ENCODE peak calls at places on chromosome 14, in six cellular contexts. One of them, this sample, is unnamed.

GRCh38 chr14:26888592-26888991 is 290.8 kb upstream of the NOVA1 start:
- DNase-seq in GM12878: no peak
- DNase-seq in SK-N-SH: no peak
- DNase-seq in K562: no peak
- DNase-seq in H1: no peak
- DNase-seq in HepG2: no peak
- DNase-seq in this sample: no peak

GRCh38 chr14:100416921-100417451 is 93.8 kb downstream of the SLC25A47 start:
- DNase-seq in GM12878: no peak
- DNase-seq in HepG2: no peak
- DNase-seq in SK-N-SH: no peak
- DNase-seq in K562: no peak
- DNase-seq in H1: no peak
- DNase-seq in this sample: no peak

GRCh38 chr14:72792051-72792788 is 101.7 kb downstream of the DPF3 start:
- DNase-seq in K562: no peak
- DNase-seq in HepG2: no peak
- DNase-seq in H1: no peak
- DNase-seq in SK-N-SH: no peak
- DNase-seq in GM12878: no peak
- DNase-seq in this sample: no peak

GRCh38 chr14:102205560-102205959 is 65.9 kb downstream of the WDR20 start:
- DNase-seq in K562: no peak
- DNase-seq in SK-N-SH: no peak
- DNase-seq in H1: no peak
- DNase-seq in GM12878: no peak
- DNase-seq in HepG2: no peak
- DNase-seq in this sample: no peak

GRCh38 chr14:59204305-59204704 is 15.8 kb downstream of the DAAM1 start:
- DNase-seq in H1: no peak
- DNase-seq in HepG2: no peak
- DNase-seq in SK-N-SH: no peak
- DNase-seq in GM12878: no peak
- DNase-seq in K562: no peak
- DNase-seq in this sample: no peak

GRCh38 chr14:50984061-50984710 is 39.9 kb upstream of the PYGL start:
- DNase-seq in SK-N-SH: no peak
- DNase-seq in GM12878: no peak
- DNase-seq in HepG2: no peak
- DNase-seq in K562: no peak
- DNase-seq in H1: no peak
- DNase-seq in this sample: no peak

GRCh38 chr14:60247994-60248696 is 876 bp upstream of the PPM1A start:
- DNase-seq in GM12878: peak
- DNase-seq in H1: peak
- DNase-seq in K562: peak
- DNase-seq in SK-N-SH: peak
- DNase-seq in HepG2: peak
- DNase-seq in this sample: peak

GRCh38 chr14:71206766-71207371 is 299.6 kb downstream of the PCNX1 start:
- DNase-seq in HepG2: no peak
- DNase-seq in SK-N-SH: peak
- DNase-seq in GM12878: no peak
- DNase-seq in H1: no peak
- DNase-seq in K562: no peak
- DNase-seq in this sample: no peak

GRCh38 chr14:95784137-95784536 is 70.2 kb upstream of the TCL1A start:
- DNase-seq in GM12878: no peak
- DNase-seq in K562: no peak
- DNase-seq in HepG2: peak
- DNase-seq in H1: no peak
- DNase-seq in SK-N-SH: no peak
- DNase-seq in this sample: no peak

GRCh38 chr14:93481758-93482157 is 51.0 kb downstream of the UNC79 start:
- DNase-seq in GM12878: no peak
- DNase-seq in K562: no peak
- DNase-seq in HepG2: no peak
- DNase-seq in H1: no peak
- DNase-seq in SK-N-SH: no peak
- DNase-seq in this sample: no peak

GRCh38 chr14:99938376-99938775 is 126.8 kb upstream of the EVL start:
- DNase-seq in H1: no peak
- DNase-seq in HepG2: no peak
- DNase-seq in K562: no peak
- DNase-seq in SK-N-SH: no peak
- DNase-seq in GM12878: no peak
- DNase-seq in this sample: no peak

GRCh38 chr14:30935445-30935844 is 61.1 kb downstream of the COCH start:
- DNase-seq in H1: no peak
- DNase-seq in SK-N-SH: no peak
- DNase-seq in GM12878: no peak
- DNase-seq in K562: no peak
- DNase-seq in HepG2: no peak
- DNase-seq in this sample: no peak

GRCh38 chr14:37591941-37592287 is 3.1 kb downstream of the FOXA1 start:
- DNase-seq in GM12878: no peak
- DNase-seq in SK-N-SH: no peak
- DNase-seq in H1: peak
- DNase-seq in HepG2: no peak
- DNase-seq in K562: no peak
- DNase-seq in this sample: no peak

GRCh38 chr14:93789366-93790130 is 1.3 kb upstream of the PRIMA1 start:
- DNase-seq in K562: no peak
- DNase-seq in GM12878: no peak
- DNase-seq in HepG2: no peak
- DNase-seq in SK-N-SH: peak
- DNase-seq in H1: peak
- DNase-seq in this sample: no peak

GRCh38 chr14:106845286-106846087 is 1319.1 kb downstream of the TMEM121 start:
- DNase-seq in SK-N-SH: peak
- DNase-seq in HepG2: peak
- DNase-seq in H1: no peak
- DNase-seq in K562: no peak
- DNase-seq in GM12878: peak
- DNase-seq in this sample: peak

GRCh38 chr14:50920482-50921225 is 23.6 kb downstream of the PYGL start:
- DNase-seq in H1: no peak
- DNase-seq in K562: no peak
- DNase-seq in GM12878: no peak
- DNase-seq in HepG2: peak
- DNase-seq in SK-N-SH: no peak
- DNase-seq in this sample: no peak

GRCh38 chr14:76920572-76921175 is 94.5 kb downstream of the LRRC74A start:
- DNase-seq in GM12878: no peak
- DNase-seq in H1: no peak
- DNase-seq in K562: no peak
- DNase-seq in SK-N-SH: peak
- DNase-seq in HepG2: no peak
- DNase-seq in this sample: no peak

GRCh38 chr14:100533647-100534485 is 53.4 kb downstream of the BEGAIN start:
- DNase-seq in K562: no peak
- DNase-seq in SK-N-SH: peak
- DNase-seq in HepG2: no peak
- DNase-seq in H1: no peak
- DNase-seq in GM12878: no peak
- DNase-seq in this sample: peak

GRCh38 chr14:59359451-59360124 is 105.6 kb downstream of the GPR135 start:
- DNase-seq in SK-N-SH: no peak
- DNase-seq in K562: no peak
- DNase-seq in HepG2: no peak
- DNase-seq in H1: no peak
- DNase-seq in GM12878: peak
- DNase-seq in this sample: peak

GRCh38 chr14:91873476-91874265 is 6.3 kb upstream of the TC2N start:
- DNase-seq in HepG2: no peak
- DNase-seq in GM12878: peak
- DNase-seq in H1: no peak
- DNase-seq in SK-N-SH: no peak
- DNase-seq in K562: no peak
- DNase-seq in this sample: peak

GRCh38 chr14:94411638-94412037 is 23.2 kb upstream of the SERPINA1 start:
- DNase-seq in H1: no peak
- DNase-seq in SK-N-SH: no peak
- DNase-seq in K562: no peak
- DNase-seq in GM12878: no peak
- DNase-seq in HepG2: peak
- DNase-seq in this sample: no peak

DNA sequence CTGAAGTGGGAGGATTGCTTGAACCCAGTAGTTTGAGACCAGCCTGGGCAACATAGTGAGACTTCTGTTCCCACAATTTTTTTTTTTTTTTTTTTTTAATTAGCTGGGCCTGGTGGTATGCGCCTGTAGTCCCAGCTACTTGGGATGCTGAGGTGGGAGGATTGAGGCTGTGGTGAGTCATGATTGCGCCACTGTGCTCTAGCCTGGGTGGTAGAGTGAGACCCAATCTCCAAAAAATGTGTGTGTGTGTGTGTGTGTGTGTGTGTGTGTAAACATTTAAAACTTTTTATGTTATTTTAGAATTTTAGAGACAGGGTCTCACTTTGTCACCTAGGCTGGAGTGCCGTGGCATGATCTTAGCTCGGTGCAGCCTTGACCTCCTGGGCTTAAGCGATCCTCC is 6.8 kb downstream of the PPP1R36 start:
- DNase-seq in K562: no peak
- DNase-seq in GM12878: no peak
- DNase-seq in HepG2: no peak
- DNase-seq in H1: no peak
- DNase-seq in SK-N-SH: no peak
- DNase-seq in this sample: no peak
- TF ChIP-seq GABPA in K562: no peak
- TF ChIP-seq GABPA in GM12878: no peak
- TF ChIP-seq GABPA in HepG2: no peak
- TF ChIP-seq GABPA in H1: no peak
- TF ChIP-seq GABPA in SK-N-SH: no peak
- TF ChIP-seq GABPA in this sample: no peak

GRCh38 chr14:52531481-52531880 is 20.8 kb downstream of the TXNDC16 start:
- DNase-seq in K562: no peak
- DNase-seq in SK-N-SH: no peak
- DNase-seq in GM12878: no peak
- DNase-seq in HepG2: no peak
- DNase-seq in H1: no peak
- DNase-seq in this sample: no peak

GRCh38 chr14:52522033-52522432 is 30.3 kb downstream of the TXNDC16 start:
- DNase-seq in GM12878: no peak
- DNase-seq in HepG2: no peak
- DNase-seq in K562: no peak
- DNase-seq in H1: no peak
- DNase-seq in SK-N-SH: no peak
- DNase-seq in this sample: no peak

DNA sequence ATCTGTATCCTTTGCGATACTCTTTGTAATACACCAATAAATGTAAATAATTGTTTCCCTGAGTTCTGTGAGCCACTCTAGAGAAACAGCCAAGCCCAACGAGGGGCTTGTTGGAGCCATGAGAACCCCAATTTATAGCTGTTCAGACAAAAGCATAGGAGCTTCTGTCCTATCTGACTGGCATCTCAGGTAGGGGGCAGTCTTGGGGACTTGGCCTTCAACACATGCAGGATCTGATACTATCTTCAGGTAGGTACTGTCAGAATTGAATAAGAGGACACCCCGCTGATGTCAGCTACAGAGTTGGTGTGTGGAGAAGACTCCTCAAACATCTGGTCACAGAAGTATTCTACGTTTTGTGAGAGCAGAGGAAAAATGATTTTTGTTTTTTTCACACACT is 25.3 kb downstream of the TXNDC16 start:
- DNase-seq in GM12878: no peak
- DNase-seq in K562: no peak
- DNase-seq in HepG2: no peak
- DNase-seq in H1: no peak
- DNase-seq in SK-N-SH: no peak
- DNase-seq in this sample: no peak
- TF ChIP-seq GABPA in GM12878: no peak
- TF ChIP-seq GABPA in K562: no peak
- TF ChIP-seq GABPA in HepG2: no peak
- TF ChIP-seq GABPA in H1: no peak
- TF ChIP-seq GABPA in SK-N-SH: no peak
- TF ChIP-seq GABPA in this sample: no peak

GRCh38 chr14:32709072-32709471 is 229.6 kb upstream of the NPAS3 start:
- DNase-seq in HepG2: no peak
- DNase-seq in K562: no peak
- DNase-seq in H1: no peak
- DNase-seq in GM12878: no peak
- DNase-seq in SK-N-SH: no peak
- DNase-seq in this sample: no peak

GRCh38 chr14:32706672-32707071 is 232.0 kb upstream of the NPAS3 start:
- DNase-seq in K562: no peak
- DNase-seq in GM12878: no peak
- DNase-seq in HepG2: no peak
- DNase-seq in SK-N-SH: no peak
- DNase-seq in H1: no peak
- DNase-seq in this sample: no peak

GRCh38 chr14:32711103-32711680 is 227.5 kb upstream of the NPAS3 start:
- DNase-seq in GM12878: no peak
- DNase-seq in HepG2: peak
- DNase-seq in H1: no peak
- DNase-seq in SK-N-SH: peak
- DNase-seq in K562: peak
- DNase-seq in this sample: peak

GRCh38 chr14:32710351-32711102 is 228.2 kb upstream of the NPAS3 start:
- DNase-seq in HepG2: no peak
- DNase-seq in GM12878: no peak
- DNase-seq in K562: no peak
- DNase-seq in H1: no peak
- DNase-seq in SK-N-SH: no peak
- DNase-seq in this sample: no peak

GRCh38 chr14:32708134-32708533 is 230.5 kb upstream of the NPAS3 start:
- DNase-seq in H1: no peak
- DNase-seq in K562: no peak
- DNase-seq in HepG2: no peak
- DNase-seq in SK-N-SH: no peak
- DNase-seq in GM12878: no peak
- DNase-seq in this sample: no peak
- TF ChIP-seq GABPA in H1: no peak
- TF ChIP-seq GABPA in K562: no peak
- TF ChIP-seq GABPA in HepG2: no peak
- TF ChIP-seq GABPA in SK-N-SH: no peak
- TF ChIP-seq GABPA in GM12878: no peak
- TF ChIP-seq GABPA in this sample: no peak

DNA sequence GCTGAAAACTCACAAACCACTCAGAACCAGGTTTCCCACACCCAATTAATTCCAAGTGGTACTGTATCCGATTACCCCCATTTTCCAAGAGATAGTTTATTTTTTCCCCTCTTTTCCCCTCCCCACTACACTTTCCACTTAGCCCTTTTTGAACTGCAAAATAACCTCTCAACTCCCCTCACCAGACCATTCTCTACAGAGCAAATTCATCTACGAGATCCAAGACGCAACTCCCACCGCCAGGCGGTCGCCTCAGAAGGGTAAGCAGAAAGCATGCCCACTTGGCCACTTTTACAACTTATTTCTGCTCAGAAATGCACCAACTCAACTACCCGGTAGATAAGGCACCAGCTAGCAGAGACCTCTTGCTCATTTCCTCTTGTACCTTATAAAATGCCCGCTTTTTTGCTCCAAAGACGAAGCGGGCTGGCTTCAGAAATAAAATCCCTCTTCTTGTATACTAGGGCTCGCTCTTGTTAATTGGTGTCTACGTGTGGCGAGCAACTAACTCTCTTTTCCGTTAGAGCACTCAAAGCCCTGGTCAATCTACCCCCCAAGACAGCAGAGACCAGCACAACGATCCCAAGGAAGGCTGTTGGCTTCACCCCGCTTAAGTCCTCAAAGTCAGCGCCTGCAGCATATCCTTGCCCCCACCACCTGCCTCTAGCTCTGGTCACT is 910 bp upstream of the SRP54 start:
- DNase-seq in HepG2: no peak
- DNase-seq in GM12878: no peak
- DNase-seq in H1: no peak
- DNase-seq in K562: no peak
- DNase-seq in SK-N-SH: peak
- DNase-seq in this sample: no peak
- TF ChIP-seq GABPA in HepG2: no peak
- TF ChIP-seq GABPA in GM12878: no peak
- TF ChIP-seq GABPA in H1: no peak
- TF ChIP-seq GABPA in K562: no peak
- TF ChIP-seq GABPA in SK-N-SH: no peak
- TF ChIP-seq GABPA in this sample: no peak